ENCODE peak calls at places on chromosomes 5 and 9, in six cellular contexts. A, Q, R, K, W and G are unnamed samples.

GRCh38 chr5:96781031-96781733 is 26.6 kb downstream of the ERAP1 start:
- DNase-seq in A (no peak), Q (no peak), R (no peak), K (no peak), W (no peak), G (no peak)

GRCh38 chr5:40844565-40844964 is 3.4 kb downstream of the CARD6 start:
- DNase-seq in A (no peak), Q (no peak), R (no peak), K (no peak), W (no peak), G (no peak)

GRCh38 chr9:27385606-27386005 is 88.7 kb upstream of the EQTN start:
- DNase-seq in A (peak; percentile 84), Q (peak; percentile 69), R (no peak), K (no peak), W (peak; percentile 87), G (no peak)

GRCh38 chr9:121945849-121946248 is 147.3 kb downstream of the TTLL11 start:
- DNase-seq in A (peak; percentile 43), Q (no peak), R (no peak), K (no peak), W (no peak), G (no peak)

GRCh38 chr9:133425049-133425632 is 3.0 kb downstream of the ADAMTS13 start:
- DNase-seq in A (no peak), Q (no peak), R (no peak), K (no peak), W (no peak), G (no peak)

GRCh38 chr5:140869555-140869886 is 764 bp downstream of the PCDHA11 start:
- DNase-seq in A (no peak), Q (no peak), R (no peak), K (no peak), W (no peak), G (no peak)

GRCh38 chr5:67059747-67060490 is 136.7 kb downstream of the CD180 start:
- DNase-seq in A (no peak), Q (no peak), R (no peak), K (no peak), W (no peak), G (no peak)

GRCh38 chr9:29212590-29213373 is 1639.5 kb upstream of the C9orf72 start:
- DNase-seq in A (peak; percentile 62), Q (peak; percentile 53), R (no peak), K (peak; percentile 57), W (peak; percentile 50), G (no peak)

GRCh38 chr9:114621561-114621960 is 10.5 kb downstream of the TMEM268 start:
- DNase-seq in A (no peak), Q (no peak), R (no peak), K (no peak), W (no peak), G (no peak)

GRCh38 chr5:81852277-81853004 is 101.5 kb upstream of the SSBP2 start:
- DNase-seq in A (peak; percentile 42), Q (peak; percentile 67), R (no peak), K (peak; percentile 22), W (no peak), G (peak; percentile 48)

GRCh38 chr9:94881946-94882345 is 155.4 kb downstream of the AOPEP start:
- DNase-seq in A (no peak), Q (no peak), R (no peak), K (no peak), W (no peak), G (no peak)

GRCh38 chr5:156414381-156414780 is 87.4 kb downstream of the SGCD start:
- DNase-seq in A (no peak), Q (no peak), R (no peak), K (no peak), W (no peak), G (no peak)

DNA sequence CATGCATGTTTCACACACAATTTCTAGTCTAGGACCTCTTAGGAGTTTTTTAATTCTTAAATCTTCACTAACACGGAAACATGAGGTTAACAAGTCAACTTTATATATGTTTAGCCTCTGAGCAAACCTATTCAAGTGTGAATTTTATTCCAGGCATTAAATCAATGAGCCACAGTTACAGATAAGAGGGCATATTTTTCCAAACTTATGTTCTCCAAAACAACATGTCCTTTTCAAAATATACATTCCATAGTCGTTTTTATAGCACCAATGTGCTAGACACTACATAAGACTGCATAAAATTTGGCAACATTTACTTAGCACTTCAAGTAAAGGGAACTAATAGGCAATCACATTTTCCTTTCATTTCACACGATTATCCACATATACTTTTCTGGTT is 6.5 kb downstream of the TMEM245 start:
- DNase-seq in A (no peak), Q (no peak), R (no peak), K (no peak), W (no peak), G (no peak)
- H3K4me1 ChIP-seq in A (peaks cover 84% of the 10 kb centered on the region), Q (peaks cover 92% of the 10 kb centered on the region), R (peaks cover 28% of the 10 kb centered on the region), K (peaks cover 69% of the 10 kb centered on the region), W (peaks cover 78% of the 10 kb centered on the region), G (peaks cover 28% of the 10 kb centered on the region)

DNA sequence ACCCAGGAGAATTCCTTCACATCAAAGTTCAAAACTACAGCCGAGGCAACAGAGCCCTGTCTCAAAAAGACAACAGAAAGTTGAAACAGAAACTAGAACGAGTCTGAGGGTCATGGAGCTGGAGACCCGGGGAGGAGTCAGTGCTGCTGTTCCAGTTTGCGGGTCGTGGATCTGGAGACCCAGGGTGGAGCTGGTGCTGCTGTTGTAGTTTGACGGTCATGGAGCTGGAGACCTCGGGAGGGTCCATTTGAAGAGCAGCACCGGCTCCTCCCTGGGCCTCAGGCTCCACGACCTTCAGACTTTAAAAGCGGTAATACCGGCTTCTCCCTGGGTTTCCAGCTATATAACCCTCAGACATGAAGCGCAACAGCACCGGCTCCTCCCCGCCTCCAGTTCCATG is 13.0 kb upstream of the LCN15 start:
- DNase-seq in A (no peak), Q (no peak), R (no peak), K (no peak), W (no peak), G (no peak)
- H3K4me1 ChIP-seq in A (no peaks in the 10 kb centered on the region), Q (no peaks in the 10 kb centered on the region), R (no peaks in the 10 kb centered on the region), K (no peaks in the 10 kb centered on the region), W (peaks cover 5% of the 10 kb centered on the region), G (no peaks in the 10 kb centered on the region)

DNA sequence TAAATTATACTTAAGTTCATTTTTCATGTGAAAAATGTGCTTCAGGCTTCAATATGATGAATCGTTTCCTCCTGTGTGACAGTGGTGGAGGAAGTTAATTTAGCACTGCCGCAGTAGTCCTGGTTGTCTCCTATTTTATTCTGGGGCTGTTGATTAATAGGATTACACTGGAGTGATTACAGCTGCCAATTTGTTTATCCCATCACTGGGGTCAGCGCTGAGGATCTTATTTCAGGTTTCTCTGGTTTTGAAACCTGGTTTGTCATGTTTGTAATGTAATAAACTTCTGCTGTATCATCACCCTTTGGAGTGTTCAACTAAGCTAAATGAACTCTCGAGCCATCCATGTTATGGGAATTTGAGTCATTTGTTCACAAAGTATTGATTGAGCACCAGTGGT is 241.7 kb upstream of the KCNN2 start:
- DNase-seq in A (no peak), Q (no peak), R (no peak), K (no peak), W (no peak), G (no peak)
- H3K4me1 ChIP-seq in A (no peaks in the 10 kb centered on the region), Q (no peaks in the 10 kb centered on the region), R (no peaks in the 10 kb centered on the region), K (no peaks in the 10 kb centered on the region), W (no peaks in the 10 kb centered on the region), G (no peaks in the 10 kb centered on the region)

GRCh38 chr9:137252555-137253506 is 1.7 kb downstream of the STPG3 start:
- DNase-seq in A (no peak), Q (no peak), R (no peak), K (no peak), W (no peak), G (no peak)
- H3K4me1 ChIP-seq in A (peaks cover 22% of the 10 kb centered on the region), Q (peaks cover 16% of the 10 kb centered on the region), R (peaks cover 23% of the 10 kb centered on the region), K (peaks cover 56% of the 10 kb centered on the region), W (peaks cover 36% of the 10 kb centered on the region), G (peaks cover 11% of the 10 kb centered on the region)